ENCODE peak calls at places on chromosomes 3 and 15, in five cellular contexts. B, Y, Z, P and V are unnamed samples.

GRCh38 chr3:100073555-100074307 is 40.6 kb downstream of the FILIP1L start:
- DNase-seq in P (peak; percentile 91), Y (peak; percentile 23), Z (peak; percentile 40), B (no peak), V (no peak)

GRCh38 chr3:52831500-52832301 is 1.2 kb upstream of the ITIH4 start:
- DNase-seq in Y (no peak), B (peak; percentile 60), Z (no peak), P (peak; percentile 71), V (peak; percentile 61)

GRCh38 chr15:75695634-75696302 is 16.9 kb downstream of the CSPG4 start:
- DNase-seq in P (no peak), Y (no peak), B (peak; percentile 39), Z (no peak), V (no peak)

GRCh38 chr3:4504340-4505261 is 11.5 kb downstream of the ITPR1 start:
- DNase-seq in Z (no peak), Y (no peak), B (peak; percentile 39), P (no peak), V (peak; percentile 83)

GRCh38 chr15:91652610-91653207 is 200.8 kb upstream of the SLCO3A1 start:
- DNase-seq in B (no peak), Z (no peak), Y (no peak), P (no peak), V (no peak)

GRCh38 chr3:158313344-158313927 is 203.5 kb downstream of the RSRC1 start:
- DNase-seq in Z (peak; percentile 12), P (peak; percentile 15), Y (no peak), B (peak; percentile 32), V (no peak)

GRCh38 chr3:24305795-24306467 is 188.7 kb downstream of the THRB start:
- DNase-seq in Y (peak; percentile 15), B (no peak), P (peak; percentile 54), Z (no peak), V (no peak)

GRCh38 chr3:98531622-98532274 is at the start of gene GPR15:
- DNase-seq in Z (no peak), B (no peak), Y (no peak), P (no peak), V (no peak)

GRCh38 chr3:55728461-55729100 is 241.5 kb upstream of the WNT5A start:
- DNase-seq in B (no peak), P (no peak), Y (no peak), Z (no peak), V (no peak)

GRCh38 chr15:84826369-84826823 is 9.2 kb downstream of the ALPK3 start:
- DNase-seq in B (peak; percentile 36), P (peak; percentile 6), Y (no peak), Z (no peak), V (peak; percentile 46)

GRCh38 chr15:68319997-68320396 is 42.5 kb downstream of the FEM1B start:
- DNase-seq in B (no peak), Y (no peak), P (no peak), Z (no peak), V (no peak)

GRCh38 chr15:48968066-48968465 is 4.3 kb upstream of the SHC4 start:
- DNase-seq in Y (no peak), B (no peak), Z (no peak), P (no peak), V (no peak)

GRCh38 chr15:50024183-50024795 is 94.7 kb downstream of the ATP8B4 start:
- DNase-seq in P (peak; percentile 6), Z (no peak), B (no peak), Y (no peak), V (no peak)

GRCh38 chr15:40328711-40329240 is 5.3 kb downstream of the INAFM2 start:
- DNase-seq in Z (no peak), B (no peak), Y (no peak), P (no peak), V (no peak)

GRCh38 chr3:20575153-20575552 is 389.1 kb upstream of the SGO1 start:
- DNase-seq in Y (no peak), B (peak; percentile 1), Z (no peak), P (peak; percentile 86), V (no peak)

GRCh38 chr3:188170461-188171459 is 16.8 kb downstream of the LPP start:
- DNase-seq in Y (no peak), P (no peak), B (peak; percentile 86), Z (no peak), V (peak; percentile 54)

GRCh38 chr15:68652141-68652540 is 73.3 kb downstream of the CORO2B start:
- DNase-seq in B (no peak), Z (no peak), Y (no peak), P (no peak), V (no peak)

GRCh38 chr15:52331490-52332240 is 36.1 kb upstream of the MYO5C start:
- DNase-seq in Z (peak; percentile 70), Y (no peak), P (peak; percentile 64), B (peak; percentile 75), V (no peak)

GRCh38 chr3:127103116-127103515 is 89.8 kb upstream of the PRR23E start:
- DNase-seq in P (no peak), Z (no peak), Y (no peak), B (no peak), V (no peak)

GRCh38 chr15:47746516-47746915 is 29.2 kb downstream of the SEMA6D start:
- DNase-seq in Y (no peak), Z (no peak), P (no peak), B (no peak), V (no peak)

GRCh38 chr15:52258461-52258860 is 37.1 kb downstream of the MYO5C start:
- DNase-seq in Y (no peak), Z (no peak), P (no peak), B (no peak), V (no peak)

GRCh38 chr15:76994971-76995945 is at the start of gene PSTPIP1:
- DNase-seq in Z (peak; percentile 70), P (no peak), B (peak; percentile 43), Y (no peak), V (no peak)

GRCh38 chr15:94670436-94671034 is 439.2 kb downstream of the MCTP2 start:
- DNase-seq in B (peak; percentile 40), Y (peak; percentile 60), P (peak; percentile 32), Z (no peak), V (no peak)

GRCh38 chr3:31142139-31142538 is 247.7 kb upstream of the GADL1 start:
- DNase-seq in Z (no peak), Y (no peak), P (no peak), B (no peak), V (no peak)

GRCh38 chr15:62428259-62428658 is 263.2 kb upstream of the C2CD4B start:
- DNase-seq in P (no peak), Y (no peak), Z (no peak), B (no peak), V (no peak)

GRCh38 chr15:70066422-70066821 is 31.3 kb downstream of the TLE3 start:
- DNase-seq in Z (no peak), P (peak; percentile 8), B (no peak), Y (no peak), V (no peak)

DNA sequence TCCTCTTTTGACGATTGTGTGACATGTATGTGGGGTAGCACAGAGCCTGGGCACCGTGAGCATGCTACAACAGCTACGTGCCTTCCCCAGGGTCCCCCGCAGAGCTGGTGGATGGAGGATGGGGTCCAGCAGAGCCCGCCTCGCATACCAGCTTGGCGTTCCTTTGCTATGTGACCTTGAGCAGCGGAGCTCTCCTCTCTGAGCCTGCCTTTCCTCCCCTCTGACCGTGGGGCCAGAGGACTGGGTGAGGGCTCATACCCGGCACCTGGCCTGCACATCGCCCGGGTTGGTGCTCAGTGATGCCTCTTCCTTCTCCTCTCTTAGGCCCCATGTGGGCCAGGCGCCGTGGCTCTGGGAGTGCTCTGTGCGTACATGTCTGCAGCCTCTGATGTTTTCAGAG is 73.4 kb downstream of the FBLN2 start:
- DNase-seq in B (no peak), P (no peak), Z (no peak), Y (no peak), V (no peak)
- H3K27ac ChIP-seq in B (peak overlapping the region; percentile 58), P (no peak overlapping the region), Z (peak overlapping the region; percentile 89), Y (no peak overlapping the region), V (no peak overlapping the region)

DNA sequence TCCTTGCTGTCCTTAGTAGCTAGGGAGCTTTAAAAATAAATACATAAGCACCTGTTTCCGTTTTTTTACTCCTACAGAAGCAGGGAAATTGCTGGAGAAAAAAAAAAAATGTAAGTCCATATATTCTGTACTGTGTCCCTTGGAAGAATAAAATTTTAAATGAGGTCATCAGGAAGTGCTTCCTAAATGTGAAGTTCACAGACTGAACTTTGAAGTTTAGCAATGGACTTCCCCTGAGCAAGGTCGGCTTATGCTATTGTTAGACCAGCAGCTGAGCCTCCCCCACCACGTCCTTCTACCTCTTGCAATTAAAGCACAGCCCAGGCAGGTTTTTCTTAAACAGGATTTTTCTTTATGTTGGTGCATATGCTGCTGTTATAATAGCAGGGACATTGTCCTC is 26.3 kb downstream of the LIPC start:
- DNase-seq in P (no peak), Z (no peak), B (no peak), Y (no peak), V (peak; percentile 61)
- H3K9ac ChIP-seq in P (no peak overlapping the region), Z (no peak overlapping the region), B (no peak overlapping the region), Y (no peak overlapping the region), V (no peak overlapping the region)

GRCh38 chr3:71054312-71054711 is 529.2 kb downstream of the FOXP1 start:
- DNase-seq in Z (no peak), B (no peak), Y (no peak), P (no peak), V (no peak)
- H3K27ac ChIP-seq in Z (no peak overlapping the region), B (no peak overlapping the region), Y (no peak overlapping the region), P (no peak overlapping the region), V (no peak overlapping the region)

GRCh38 chr15:90021108-90021507 is 20.0 kb downstream of the ZNF710 start:
- DNase-seq in P (no peak), Y (no peak), B (no peak), Z (no peak), V (no peak)

GRCh38 chr15:90018216-90018831 is 17.2 kb downstream of the ZNF710 start:
- DNase-seq in Z (no peak), P (no peak), Y (no peak), B (no peak), V (no peak)

GRCh38 chr15:90022345-90022744 is 21.2 kb downstream of the ZNF710 start:
- DNase-seq in Y (no peak), Z (no peak), B (no peak), P (no peak), V (no peak)

GRCh38 chr15:90020041-90020735 is 19.1 kb downstream of the ZNF710 start:
- DNase-seq in P (no peak), Y (no peak), B (no peak), Z (no peak), V (no peak)

GRCh38 chr15:90019611-90020010 is 18.5 kb downstream of the ZNF710 start:
- DNase-seq in P (no peak), Z (no peak), B (no peak), Y (no peak), V (no peak)
- H3K9ac ChIP-seq in P (no peak overlapping the region), Z (no peak overlapping the region), B (no peak overlapping the region), Y (no peak overlapping the region), V (no peak overlapping the region)